ENCODE peak calls at places on chromosomes 4 and X, in four cellular contexts. F is GM12878, X is H1, Q is HepG2. Y is an unnamed sample.

GRCh38 chrX:118974908-118975671 is 672 bp downstream of the LONRF3 start:
- DNase-seq in Q (peak), X (no peak), F (no peak), Y (no peak)

GRCh38 chr4:43132010-43132582 is 239.6 kb downstream of the GRXCR1 start:
- DNase-seq in F (peak), X (peak), Q (peak), Y (peak)

GRCh38 chrX:34886011-34886410 is 56.6 kb upstream of the FAM47B start:
- DNase-seq in F (no peak), Q (no peak), X (no peak), Y (no peak)

GRCh38 chr4:82201303-82201702 is 172.5 kb downstream of the HNRNPD start:
- DNase-seq in Q (no peak), X (no peak), F (no peak), Y (no peak)

GRCh38 chrX:79259073-79259689 is 108.0 kb downstream of the ITM2A start:
- DNase-seq in X (no peak), Q (no peak), F (peak), Y (no peak)

GRCh38 chr4:151671541-151672059 is 89.2 kb downstream of the GATB start:
- DNase-seq in X (no peak), Q (no peak), F (no peak), Y (no peak)

GRCh38 chrX:70208479-70208878 is 26.0 kb upstream of the AWAT1 start:
- DNase-seq in Q (no peak), F (no peak), X (no peak), Y (no peak)

GRCh38 chrX:35664838-35665237 is 133.3 kb upstream of the MAGEB16 start:
- DNase-seq in F (no peak), X (no peak), Q (no peak), Y (no peak)

GRCh38 chrX:18129694-18130093 is 91.0 kb downstream of the BEND2 start:
- DNase-seq in Q (no peak), F (peak), X (no peak), Y (no peak)

GRCh38 chr4:7003879-7004240 is 39.3 kb upstream of the TADA2B start:
- DNase-seq in F (no peak), X (no peak), Q (no peak), Y (no peak)

GRCh38 chr4:110667670-110668069 is 44.8 kb upstream of the PITX2 start:
- DNase-seq in X (no peak), F (no peak), Q (no peak), Y (no peak)

DNA sequence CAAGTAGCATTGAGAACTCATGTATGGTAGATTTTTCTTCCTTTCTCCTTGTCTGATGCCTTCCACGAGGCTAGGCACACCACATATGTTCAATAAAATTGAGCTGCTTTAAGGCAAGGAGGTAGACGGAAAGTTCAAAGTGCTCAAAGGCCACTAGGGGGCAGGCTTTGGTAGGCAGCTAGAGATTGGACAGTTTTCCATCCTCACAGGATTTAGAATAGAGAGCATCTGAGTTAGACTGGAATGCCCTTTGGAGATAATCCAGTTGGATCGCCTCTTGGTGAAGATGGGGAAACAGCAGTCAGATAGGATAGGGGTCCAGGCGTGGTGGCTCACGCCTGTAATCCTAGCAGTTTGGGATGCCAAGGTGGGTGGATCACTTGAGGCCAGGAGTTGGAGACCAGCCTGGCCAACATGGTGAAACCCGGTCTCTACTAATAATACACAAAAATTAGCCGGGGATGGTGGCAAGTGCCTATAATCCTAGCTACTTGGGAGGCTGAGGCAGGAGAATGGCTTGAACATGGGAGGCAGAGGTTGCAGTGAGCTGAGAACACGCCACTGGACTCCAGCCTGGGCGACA is 30.4 kb downstream of the ELF4 start:
- DNase-seq in Q (peak), F (no peak), X (no peak), Y (no peak)
- TF ChIP-seq SUZ12 in Q (no peak), F (no peak), X (no peak), Y (no peak)

DNA sequence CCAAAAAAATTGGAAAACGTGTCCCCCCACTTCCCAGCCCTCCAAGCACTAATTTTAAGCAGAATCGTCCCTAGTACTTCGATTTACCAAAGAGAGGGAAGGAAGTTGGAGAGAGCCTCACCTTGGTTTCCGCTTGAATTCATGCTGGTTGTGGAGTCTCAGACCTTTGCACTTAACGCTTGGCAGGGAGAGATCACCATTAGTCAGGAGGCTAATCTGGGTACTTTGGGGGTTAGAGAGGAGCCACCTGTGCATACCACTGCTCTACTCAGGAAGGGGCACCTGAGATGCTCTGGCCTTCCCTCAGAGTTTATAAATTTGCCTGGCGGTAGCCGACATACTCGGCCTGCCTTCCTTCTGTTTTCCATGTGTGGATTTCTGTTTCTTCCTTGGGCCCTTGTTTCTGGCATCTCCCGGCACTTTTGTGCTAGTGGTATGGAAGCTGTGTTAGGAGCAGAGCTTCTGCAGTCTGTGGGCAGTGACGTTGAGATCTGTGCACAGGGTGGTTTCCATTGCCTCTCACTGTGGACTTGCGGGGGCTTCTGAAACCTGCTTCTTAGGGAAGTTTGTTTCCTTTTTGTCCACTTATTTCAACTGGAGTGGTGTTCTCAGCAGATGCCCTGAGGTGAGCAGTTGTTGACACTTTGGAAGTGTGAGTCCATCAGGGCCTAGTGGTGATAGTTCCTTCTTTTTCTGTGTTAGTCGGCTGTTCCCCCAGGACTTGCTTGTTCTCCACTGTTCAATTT is 104.2 kb downstream of the TMEM131L start:
- DNase-seq in Q (no peak), F (no peak), X (no peak), Y (no peak)
- TF ChIP-seq YY1 in Q (no peak), F (no peak), X (no peak), Y (no peak)

GRCh38 chr4:144578681-144579080 is 67.3 kb upstream of the HHIP start:
- DNase-seq in F (no peak), X (no peak), Q (no peak), Y (no peak)

GRCh38 chr4:144574004-144574403 is 72.0 kb upstream of the HHIP start:
- DNase-seq in X (no peak), Q (no peak), F (no peak), Y (no peak)

GRCh38 chr4:144572660-144573059 is 73.3 kb upstream of the HHIP start:
- DNase-seq in Q (peak), F (no peak), X (no peak), Y (no peak)

GRCh38 chr4:144575181-144575580 is 70.8 kb upstream of the HHIP start:
- DNase-seq in Q (no peak), X (no peak), F (no peak), Y (no peak)

GRCh38 chr4:144574509-144574908 is 71.4 kb upstream of the HHIP start:
- DNase-seq in Q (no peak), X (no peak), F (no peak), Y (no peak)
- H3K9ac ChIP-seq in Q (no peak), X (no peak), F (no peak), Y (no peak)

DNA sequence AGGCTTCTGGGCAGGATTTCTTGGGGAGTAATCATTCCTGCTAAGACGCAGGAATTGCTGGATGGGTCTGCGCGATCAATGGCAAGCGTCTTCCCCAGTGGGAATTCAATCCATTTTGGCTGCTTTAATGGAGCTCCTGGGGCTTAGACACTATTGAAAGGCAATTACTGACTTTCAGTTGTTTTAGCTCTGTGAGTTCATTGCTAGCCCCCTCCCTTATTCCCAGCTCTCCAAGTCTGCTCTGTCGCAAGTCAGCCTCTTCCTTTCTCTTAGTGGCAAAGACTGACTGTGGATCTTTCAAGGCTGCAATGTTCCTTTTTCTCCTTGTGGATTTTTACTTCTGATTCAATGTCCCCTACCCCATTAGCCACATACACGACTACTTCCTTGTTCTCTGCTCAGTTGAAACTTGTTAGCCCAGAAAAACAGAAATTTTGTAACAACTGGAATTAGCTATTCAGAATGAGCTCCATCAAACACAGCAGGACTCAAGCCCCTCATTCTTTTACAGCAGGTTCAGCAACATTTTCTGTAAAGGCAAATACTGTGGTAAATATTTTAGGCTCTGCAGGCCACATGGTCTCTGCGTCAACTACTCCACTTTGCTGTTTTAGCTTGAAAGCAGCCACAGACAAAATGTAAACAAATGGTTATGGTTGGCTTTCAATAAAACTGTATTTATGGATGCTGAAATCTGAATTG is 154.9 kb downstream of the ASB9 start:
- DNase-seq in X (no peak), F (no peak), Q (no peak), Y (peak)
- TF ChIP-seq SUZ12 in X (no peak), F (no peak), Q (no peak), Y (no peak)

GRCh38 chr4:68960294-68961163 is 8.9 kb upstream of the UGT2A3 start:
- DNase-seq in F (no peak), Q (no peak), X (no peak), Y (no peak)
- TF ChIP-seq YY1 in F (no peak), Q (no peak), X (no peak), Y (no peak)

Y was measured in NT2/D1.